ENCODE peak calls at places on chromosomes 3 and 15, in six cellular contexts. P, D, N, E, G and B are unnamed samples.

GRCh38 chr15:70646169-70646568 is 117.2 kb downstream of the UACA start:
- DNase-seq in P (no peak), D (no peak), N (no peak), E (no peak), G (no peak), B (no peak)

GRCh38 chr15:31352911-31353811 is 26.5 kb downstream of the KLF13 start:
- DNase-seq in P (peak), D (peak), N (peak), E (no peak), G (peak), B (peak)

GRCh38 chr3:139302084-139302800 is 41.6 kb upstream of the MRPS22 start:
- DNase-seq in P (no peak), D (no peak), N (peak), E (no peak), G (no peak), B (peak)

GRCh38 chr3:193375614-193376013 is 2.9 kb downstream of the ATP13A5 start:
- DNase-seq in P (no peak), D (no peak), N (no peak), E (no peak), G (no peak), B (no peak)

GRCh38 chr3:159798951-159799350 is 189.7 kb upstream of the IL12A start:
- DNase-seq in P (no peak), D (no peak), N (peak), E (no peak), G (no peak), B (no peak)

GRCh38 chr3:98972720-98973119 is 71.2 kb upstream of the DCBLD2 start:
- DNase-seq in P (no peak), D (no peak), N (no peak), E (no peak), G (no peak), B (no peak)

GRCh38 chr15:99447497-99448371 is 118.0 kb upstream of the MEF2A start:
- DNase-seq in P (no peak), D (no peak), N (no peak), E (peak), G (no peak), B (no peak)

GRCh38 chr3:100096866-100097265 is 17.4 kb downstream of the FILIP1L start:
- DNase-seq in P (no peak), D (no peak), N (no peak), E (no peak), G (no peak), B (no peak)

GRCh38 chr15:84991313-84991712 is 9.7 kb downstream of the PDE8A start:
- DNase-seq in P (no peak), D (no peak), N (no peak), E (no peak), G (no peak), B (no peak)

GRCh38 chr15:69346112-69346511 is 47.4 kb downstream of the PAQR5 start:
- DNase-seq in P (no peak), D (no peak), N (peak), E (no peak), G (no peak), B (no peak)

GRCh38 chr3:39101022-39101689 is 6.3 kb downstream of the GORASP1 start:
- DNase-seq in P (no peak), D (peak), N (peak), E (no peak), G (peak), B (peak)

GRCh38 chr3:186225603-186226002 is 116.7 kb upstream of the ETV5 start:
- DNase-seq in P (no peak), D (no peak), N (no peak), E (no peak), G (no peak), B (no peak)

GRCh38 chr3:61563614-61564404 is 2.4 kb downstream of the PTPRG start:
- DNase-seq in P (no peak), D (no peak), N (peak), E (no peak), G (no peak), B (no peak)

GRCh38 chr15:49741721-49742120 is 120.9 kb downstream of the DTWD1 start:
- DNase-seq in P (no peak), D (no peak), N (no peak), E (no peak), G (peak), B (no peak)

GRCh38 chr3:169390310-169390731 is 273.2 kb downstream of the MECOM start:
- DNase-seq in P (no peak), D (no peak), N (no peak), E (no peak), G (peak), B (no peak)

GRCh38 chr3:71185733-71186455 is 397.6 kb downstream of the FOXP1 start:
- DNase-seq in P (no peak), D (peak), N (peak), E (no peak), G (peak), B (no peak)

GRCh38 chr15:70512772-70513362 is 250.5 kb downstream of the UACA start:
- DNase-seq in P (no peak), D (peak), N (peak), E (no peak), G (peak), B (no peak)

GRCh38 chr3:87350367-87351199 is 74.2 kb upstream of the POU1F1 start:
- DNase-seq in P (no peak), D (peak), N (peak), E (peak), G (no peak), B (no peak)

GRCh38 chr3:133478624-133479023 is 78.8 kb downstream of the BFSP2 start:
- DNase-seq in P (no peak), D (no peak), N (no peak), E (no peak), G (no peak), B (no peak)

GRCh38 chr15:66946578-66947164 is 118.7 kb upstream of the SMAD3 start:
- DNase-seq in P (no peak), D (peak), N (peak), E (peak), G (peak), B (peak)